ENCODE peak calls at places on chromosome 10, in nine cellular contexts. J is cardiac fibroblast, N is A549, F is hypothalamus, K is NCI-H2081 treated with DMSO at 0.1 percent for 48 hours, G is uterus, O is left ventricle myocardium inferior, X is Ammon's horn, V is OCI-LY7. I is an unnamed sample.

GRCh38 chr10:125000366-125001312 is 58.7 kb downstream of the ZRANB1 start:
- DNase-seq in J (no peak), N (no peak), F (peak; percentile 80), K (no peak), G (peak; percentile 35), O (peak; percentile 16), X (peak; percentile 74), V (no peak), I (peak; percentile 61)

GRCh38 chr10:70777063-70777875 is 7.9 kb downstream of the TBATA start:
- DNase-seq in J (no peak), N (no peak), F (no peak), K (no peak), G (no peak), O (no peak), X (no peak), V (no peak), I (no peak)

GRCh38 chr10:93751832-93752231 is 5.9 kb upstream of the LGI1 start:
- DNase-seq in J (peak; percentile 32), N (peak; percentile 45), F (peak; percentile 33), K (no peak), G (no peak), O (no peak), X (peak; percentile 57), V (peak; percentile 26), I (no peak)

GRCh38 chr10:10499839-10500238 is 517.8 kb upstream of the CELF2 start:
- DNase-seq in J (peak; percentile 82), N (no peak), F (no peak), K (no peak), G (no peak), O (no peak), X (no peak), V (no peak), I (no peak)

GRCh38 chr10:69123306-69123746 is 652 bp upstream of the VPS26A start:
- DNase-seq in J (peak; percentile 75), N (peak; percentile 77), F (no peak), K (no peak), G (no peak), O (peak; percentile 57), X (no peak), V (no peak), I (peak; percentile 81)

GRCh38 chr10:74418285-74418872 is 267.4 kb downstream of the ADK start:
- DNase-seq in J (no peak), N (no peak), F (peak; percentile 77), K (peak; percentile 97), G (no peak), O (no peak), X (peak; percentile 88), V (no peak), I (no peak)

GRCh38 chr10:69181433-69181832 is 1.4 kb downstream of the SUPV3L1 start:
- DNase-seq in J (no peak), N (no peak), F (no peak), K (no peak), G (no peak), O (no peak), X (no peak), V (no peak), I (no peak)

GRCh38 chr10:3537518-3537917 is 247.5 kb downstream of the KLF6 start:
- DNase-seq in J (no peak), N (no peak), F (no peak), K (no peak), G (no peak), O (no peak), X (no peak), V (no peak), I (no peak)

GRCh38 chr10:71124921-71125748 is 87.2 kb upstream of the UNC5B start:
- DNase-seq in J (no peak), N (no peak), F (no peak), K (no peak), G (no peak), O (peak; percentile 29), X (no peak), V (no peak), I (no peak)

GRCh38 chr10:71933651-71934050 is 30.5 kb upstream of the CHST3 start:
- DNase-seq in J (no peak), N (no peak), F (no peak), K (no peak), G (no peak), O (no peak), X (no peak), V (no peak), I (no peak)

GRCh38 chr10:72364239-72364777 is 9.6 kb upstream of the DNAJB12 start:
- DNase-seq in J (peak; percentile 96), N (peak; percentile 93), F (peak; percentile 87), K (peak; percentile 34), G (peak; percentile 89), O (peak; percentile 90), X (peak; percentile 93), V (peak; percentile 93), I (peak; percentile 93)

GRCh38 chr10:75049316-75050285 is 61.9 kb upstream of the SAMD8 start:
- DNase-seq in J (no peak), N (no peak), F (no peak), K (no peak), G (peak; percentile 10), O (no peak), X (no peak), V (no peak), I (no peak)

GRCh38 chr10:63910806-63911205 is 389.6 kb downstream of the REEP3 start:
- DNase-seq in J (no peak), N (no peak), F (no peak), K (no peak), G (no peak), O (no peak), X (no peak), V (no peak), I (no peak)

GRCh38 chr10:78042752-78043104 is 9.1 kb downstream of the RPS24 start:
- DNase-seq in J (no peak), N (no peak), F (no peak), K (no peak), G (no peak), O (no peak), X (no peak), V (no peak), I (no peak)

GRCh38 chr10:57880441-57881301 is 387.0 kb downstream of the IPMK start:
- DNase-seq in J (peak; percentile 43), N (no peak), F (no peak), K (no peak), G (no peak), O (no peak), X (no peak), V (no peak), I (no peak)

GRCh38 chr10:97475936-97476594 is 22.2 kb downstream of the MMS19 start:
- DNase-seq in J (peak; percentile 82), N (no peak), F (peak; percentile 16), K (no peak), G (no peak), O (no peak), X (peak; percentile 43), V (no peak), I (peak; percentile 42)

GRCh38 chr10:3418041-3418760 is 245.6 kb upstream of the PITRM1 start:
- DNase-seq in J (no peak), N (no peak), F (no peak), K (no peak), G (no peak), O (no peak), X (no peak), V (no peak), I (no peak)

GRCh38 chr10:84908491-84908890 is 580.1 kb downstream of the CCSER2 start:
- DNase-seq in J (no peak), N (peak; percentile 5), F (no peak), K (no peak), G (no peak), O (no peak), X (no peak), V (no peak), I (no peak)

GRCh38 chr10:14578060-14578952 is 196.4 kb downstream of the FAM107B start:
- DNase-seq in J (peak; percentile 73), N (peak; percentile 92), F (no peak), K (no peak), G (no peak), O (no peak), X (no peak), V (no peak), I (no peak)

I was measured in sciatic nerve.